ENCODE peak calls at places on chromosomes 5 and 9, in four cellular contexts. I, T, W and V are unnamed samples.

GRCh38 chr9:87267701-87268100 is 230.0 kb upstream of the DAPK1 start:
- DNase-seq in W (no peak), T (peak; percentile 7), I (no peak), V (peak; percentile 18)

GRCh38 chr5:125550237-125550636 is 803.8 kb upstream of the ZNF608 start:
- DNase-seq in T (no peak), W (peak; percentile 70), I (no peak), V (no peak)

GRCh38 chr5:982377-983237 is 26.0 kb upstream of the NKD2 start:
- DNase-seq in W (no peak), I (peak; percentile 60), T (no peak), V (no peak)

GRCh38 chr5:112192886-112193285 is 226.2 kb downstream of the EPB41L4A start:
- DNase-seq in W (no peak), T (no peak), I (no peak), V (no peak)

GRCh38 chr9:14362175-14362574 is 48.2 kb upstream of the NFIB start:
- DNase-seq in T (no peak), I (no peak), W (no peak), V (no peak)

GRCh38 chr9:100427366-100428263 is 672 bp downstream of the MSANTD3 start:
- DNase-seq in I (peak; percentile 81), W (peak; percentile 75), T (peak; percentile 12), V (peak; percentile 79)

GRCh38 chr5:9932770-9933169 is 302.6 kb upstream of the TAS2R1 start:
- DNase-seq in W (peak; percentile 43), I (no peak), T (no peak), V (peak; percentile 71)

GRCh38 chr5:148005788-148006520 is 57.8 kb upstream of the SPINK5 start:
- DNase-seq in T (no peak), I (no peak), W (no peak), V (no peak)

GRCh38 chr9:129617167-129617566 is 3.7 kb downstream of the C9orf50 start:
- DNase-seq in W (peak; percentile 66), I (no peak), T (no peak), V (peak; percentile 83)

GRCh38 chr5:9207820-9208418 is 338.0 kb downstream of the SEMA5A start:
- DNase-seq in T (no peak), I (no peak), W (peak; percentile 23), V (peak; percentile 76)

GRCh38 chr9:90942555-90942954 is 140.9 kb downstream of the SYK start:
- DNase-seq in T (no peak), I (no peak), W (peak; percentile 100), V (peak; percentile 100)

GRCh38 chr5:171420429-171421231 is 1.2 kb downstream of the FGF18 start:
- DNase-seq in T (peak; percentile 69), W (peak; percentile 17), I (peak; percentile 73), V (peak; percentile 72)

GRCh38 chr9:21779397-21779796 is 23.0 kb upstream of the MTAP start:
- DNase-seq in I (no peak), W (peak; percentile 39), T (no peak), V (peak; percentile 80)

GRCh38 chr9:34993502-34994428 is 4.2 kb downstream of the DNAJB5 start:
- DNase-seq in I (no peak), W (no peak), T (peak; percentile 82), V (peak; percentile 44)

GRCh38 chr9:115668506-115668905 is 485.1 kb upstream of the PAPPA start:
- DNase-seq in T (no peak), W (peak; percentile 73), I (no peak), V (peak; percentile 88)

GRCh38 chr5:20601678-20602100 is 613.7 kb upstream of the CDH18 start:
- DNase-seq in T (no peak), I (no peak), W (peak; percentile 61), V (peak; percentile 42)

GRCh38 chr5:57414857-57415256 is 67.8 kb downstream of the ACTBL2 start:
- DNase-seq in I (no peak), W (no peak), T (no peak), V (no peak)

GRCh38 chr5:10140195-10140973 is 109.3 kb downstream of the ATPSCKMT start:
- DNase-seq in W (no peak), I (peak; percentile 51), T (no peak), V (no peak)

GRCh38 chr5:1446602-1447343 is 1.5 kb upstream of the SLC6A3 start:
- DNase-seq in W (no peak), I (peak; percentile 38), T (no peak), V (no peak)

GRCh38 chr5:54616031-54616430 is 98.5 kb downstream of the SNX18 start:
- DNase-seq in I (no peak), W (peak; percentile 21), T (no peak), V (peak; percentile 43)

GRCh38 chr5:78530342-78531096 is 118.1 kb downstream of the LHFPL2 start:
- DNase-seq in T (no peak), I (no peak), W (peak; percentile 96), V (peak; percentile 92)

GRCh38 chr9:128882677-128883590 is 1.0 kb downstream of the LRRC8A start:
- DNase-seq in T (no peak), I (peak; percentile 74), W (peak; percentile 46), V (peak; percentile 50)

GRCh38 chr5:80654054-80654390 is 430 bp upstream of the MSH3 start:
- DNase-seq in I (no peak), W (peak; percentile 39), T (no peak), V (no peak)

GRCh38 chr5:73232266-73233041 is 59.5 kb downstream of the TMEM174 start:
- DNase-seq in T (no peak), W (no peak), I (peak; percentile 40), V (no peak)

GRCh38 chr5:73233461-73234151 is 60.6 kb downstream of the TMEM174 start:
- DNase-seq in T (no peak), I (peak; percentile 65), W (no peak), V (no peak)

GRCh38 chr5:73231245-73231778 is 58.3 kb downstream of the TMEM174 start:
- DNase-seq in W (no peak), T (no peak), I (no peak), V (no peak)

GRCh38 chr5:73234156-73234555 is 61.2 kb downstream of the TMEM174 start:
- DNase-seq in T (no peak), I (no peak), W (no peak), V (no peak)

DNA sequence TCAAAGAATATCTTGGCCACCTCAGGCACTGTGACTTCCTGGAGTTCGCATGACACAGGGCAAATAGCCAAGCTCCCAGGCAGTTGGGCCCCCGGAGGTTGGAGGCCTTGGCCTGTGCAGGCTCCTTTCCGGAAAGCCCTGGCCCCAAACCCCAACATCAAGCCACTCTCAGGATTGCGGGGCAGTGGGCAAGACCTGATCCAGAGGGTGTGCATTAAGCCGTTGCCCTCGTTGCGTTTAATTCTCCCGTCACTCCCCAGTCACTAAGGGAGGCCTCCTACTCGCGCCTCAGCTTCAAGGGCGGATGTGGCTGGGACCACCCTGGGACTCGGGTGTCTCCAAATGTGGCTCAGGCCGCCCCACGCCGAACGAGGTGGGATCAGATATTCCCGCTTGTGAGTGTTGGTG is 60.1 kb downstream of the TMEM174 start:
- DNase-seq in T (no peak), I (no peak), W (no peak), V (no peak)
- H3K4me3 ChIP-seq in T (peak overlapping the region; percentile 74), I (peak overlapping the region; percentile 52), W (no peak overlapping the region), V (no peak overlapping the region)

GRCh38 chr5:160460377-160461049 is 38.9 kb downstream of the PTTG1 start:
- DNase-seq in W (no peak), T (no peak), I (no peak), V (no peak)
- TF ChIP-seq CTCF in W (no peak), T (no peak), I (no peak), V (no peak)

DNA sequence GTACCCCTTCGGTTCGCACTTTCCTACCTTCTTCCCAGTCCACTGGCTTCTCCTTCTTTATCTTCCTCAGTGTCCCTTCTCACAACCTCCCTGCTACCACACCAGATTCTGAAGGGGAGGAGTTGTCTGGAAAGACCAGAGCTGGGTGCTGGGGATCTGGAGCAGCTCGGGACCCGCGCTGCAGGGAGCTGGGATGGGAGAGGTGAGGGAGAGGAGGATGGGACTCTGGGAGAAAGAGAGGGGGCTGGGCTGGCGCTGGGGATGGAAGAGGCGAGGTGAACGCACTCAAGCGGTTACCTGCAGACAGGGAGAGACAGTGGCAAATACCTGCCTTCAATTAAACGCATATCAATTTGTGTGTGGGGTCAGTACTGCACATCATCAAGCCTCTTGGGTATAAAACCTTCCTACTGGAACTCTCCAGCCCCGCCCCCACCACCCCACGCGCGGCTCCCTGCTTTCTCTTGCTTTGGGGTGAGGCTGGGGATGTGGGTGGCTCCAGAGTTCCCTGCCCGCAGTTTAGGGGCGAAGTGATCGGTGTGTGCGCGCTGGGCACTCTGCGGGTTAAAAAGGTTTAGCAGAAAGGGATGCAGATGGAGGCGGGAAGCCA is 1.1 kb upstream of the PAM start:
- DNase-seq in W (no peak), T (no peak), I (peak; percentile 46), V (no peak)
- H3K4me3 ChIP-seq in W (peak overlapping the region; percentile 79), T (peak overlapping the region; percentile 92), I (peak overlapping the region; percentile 73), V (peak overlapping the region; percentile 97)

GRCh38 chr5:150124111-150124557 is 31.5 kb downstream of the PDGFRB start:
- DNase-seq in W (no peak), T (no peak), I (no peak), V (no peak)

GRCh38 chr5:150120617-150121447 is 34.5 kb upstream of the CSF1R start:
- DNase-seq in T (no peak), W (no peak), I (no peak), V (no peak)

GRCh38 chr5:150121448-150122157 is 34.0 kb downstream of the PDGFRB start:
- DNase-seq in W (no peak), I (no peak), T (no peak), V (no peak)

GRCh38 chr5:150122536-150123481 is 32.8 kb downstream of the PDGFRB start:
- DNase-seq in W (no peak), I (no peak), T (no peak), V (no peak)

DNA sequence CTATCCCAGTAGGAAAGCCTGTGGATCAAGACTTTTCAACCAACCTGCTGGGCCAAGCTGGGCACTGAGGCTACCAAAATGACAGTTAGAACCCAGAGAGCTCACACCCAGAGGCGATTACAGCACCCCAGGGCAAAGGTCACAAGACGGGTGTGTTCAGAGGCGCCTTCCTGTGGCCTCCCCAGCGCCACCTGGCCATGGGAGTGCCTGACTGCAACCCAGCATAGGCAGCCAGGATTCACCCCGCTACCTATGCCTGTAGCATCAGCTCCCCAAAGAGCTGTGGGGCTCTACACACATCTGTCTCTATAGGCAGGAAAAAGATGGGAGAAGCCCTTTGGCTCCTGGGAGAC is 33.5 kb downstream of the PDGFRB start:
- DNase-seq in I (no peak), W (peak; percentile 23), T (no peak), V (peak; percentile 44)
- TF ChIP-seq CTCF in I (no peak), W (peak; percentile 51), T (no peak), V (peak; percentile 43)

DNA sequence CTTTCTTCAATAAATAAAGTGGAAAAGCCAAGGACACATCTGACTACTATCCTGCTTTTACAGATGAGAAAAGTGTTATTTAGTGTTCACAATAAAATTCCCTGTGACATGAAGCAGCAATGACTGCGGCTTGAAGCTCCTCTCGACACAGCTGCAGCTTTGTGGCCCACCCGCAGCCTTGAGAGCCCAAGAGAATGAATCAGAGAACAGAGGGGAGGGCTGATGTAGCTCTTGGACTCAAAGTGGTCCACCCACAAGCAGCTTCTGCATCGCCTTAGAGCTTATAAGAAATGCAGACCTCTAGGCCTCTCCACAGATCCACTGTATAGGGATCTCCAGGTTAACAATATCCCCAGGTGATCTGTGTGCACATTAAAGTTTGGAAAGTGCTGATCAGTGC is 181.3 kb upstream of the GNA14 start:
- DNase-seq in I (no peak), W (no peak), T (no peak), V (no peak)
- H3K4me3 ChIP-seq in I (no peak overlapping the region), W (no peak overlapping the region), T (no peak overlapping the region), V (no peak overlapping the region)

GRCh38 chr5:103827976-103828375 is 265.4 kb upstream of the NUDT12 start:
- DNase-seq in T (no peak), W (no peak), I (no peak), V (no peak)

GRCh38 chr5:103834216-103834615 is 271.6 kb upstream of the NUDT12 start:
- DNase-seq in W (no peak), T (no peak), I (no peak), V (no peak)

GRCh38 chr5:103829585-103829984 is 267.0 kb upstream of the NUDT12 start:
- DNase-seq in I (no peak), T (no peak), W (no peak), V (peak; percentile 10)
- TF ChIP-seq CTCF in I (no peak), T (no peak), W (peak; percentile 16), V (no peak)